ENCODE peak calls at places on chromosome 20, in five cellular contexts. V is CD8-positive, alpha-beta T cell; B is cardiac muscle cell; J is cardiac fibroblast; Q is uterus. G is an unnamed sample.

GRCh38 chr20:64231621-64232550 is 23.7 kb upstream of the PCMTD2 start:
- DNase-seq in Q (no peak), V (no peak), B (no peak), J (no peak), G (peak)

GRCh38 chr20:62226707-62227590 is 6.9 kb upstream of the HRH3 start:
- DNase-seq in B (no peak), J (no peak), V (no peak), Q (no peak), G (no peak)

GRCh38 chr20:3889489-3890409 is 562 bp downstream of the PANK2 start:
- DNase-seq in B (peak), V (peak), J (no peak), Q (peak), G (peak)

GRCh38 chr20:10557685-10558084 is 116.1 kb downstream of the JAG1 start:
- DNase-seq in B (no peak), J (no peak), Q (no peak), V (no peak), G (no peak)

GRCh38 chr20:48786916-48787676 is 40.7 kb downstream of the PREX1 start:
- DNase-seq in J (no peak), Q (no peak), B (no peak), V (no peak), G (peak)

GRCh38 chr20:43914697-43915208 is at the start of gene TOX2:
- DNase-seq in J (peak), B (peak), V (peak), Q (no peak), G (peak)

GRCh38 chr20:13684566-13685222 is 46.0 kb upstream of the TASP1 start:
- DNase-seq in B (no peak), J (no peak), V (no peak), Q (no peak), G (no peak)

GRCh38 chr20:49276201-49276894 is 1.5 kb downstream of the ZNFX1 start:
- DNase-seq in Q (no peak), V (peak), J (peak), B (no peak), G (no peak)

GRCh38 chr20:32344835-32345506 is 13.2 kb upstream of the ASXL1 start:
- DNase-seq in J (no peak), V (no peak), B (no peak), Q (no peak), G (no peak)

GRCh38 chr20:4633780-4634179 is 87.9 kb upstream of the PRND start:
- DNase-seq in Q (no peak), V (no peak), J (peak), B (no peak), G (no peak)

GRCh38 chr20:62516345-62516744 is 40.5 kb upstream of the GATA5 start:
- DNase-seq in V (no peak), J (no peak), B (peak), Q (no peak), G (no peak)

GRCh38 chr20:3693376-3693775 is 11.6 kb upstream of the ADAM33 start:
- DNase-seq in J (no peak), B (no peak), V (no peak), Q (no peak), G (no peak)

GRCh38 chr20:61316351-61316750 is 64.3 kb downstream of the CDH4 start:
- DNase-seq in V (no peak), Q (no peak), B (no peak), J (no peak), G (no peak)

GRCh38 chr20:62289898-62290297 is 12.9 kb upstream of the ADRM1 start:
- DNase-seq in V (no peak), Q (no peak), B (no peak), J (no peak), G (no peak)

GRCh38 chr20:3781153-3781910 is at the start of gene SPEF1:
- DNase-seq in J (peak), B (peak), V (no peak), Q (peak), G (peak)

GRCh38 chr20:39861381-39861780 is 827.7 kb downstream of the MAFB start:
- DNase-seq in B (no peak), J (no peak), V (no peak), Q (no peak), G (no peak)

GRCh38 chr20:3719046-3719445 is 6.6 kb upstream of the SIGLEC1 start:
- DNase-seq in B (no peak), V (no peak), Q (no peak), J (no peak), G (no peak)

GRCh38 chr20:23349338-23350006 is 1.1 kb upstream of the NXT1 start:
- DNase-seq in B (peak), V (no peak), Q (peak), J (no peak), G (no peak)

GRCh38 chr20:4401601-4402000 is 320.1 kb upstream of the PRND start:
- DNase-seq in B (no peak), J (peak), V (no peak), Q (no peak), G (no peak)

GRCh38 chr20:21395666-21396044 is 1.7 kb downstream of the NKX2-4 start:
- DNase-seq in J (no peak), V (peak), B (no peak), Q (no peak), G (no peak)

GRCh38 chr20:22763257-22763906 is 179.0 kb upstream of the FOXA2 start:
- DNase-seq in Q (peak), J (peak), V (no peak), B (peak), G (no peak)

GRCh38 chr20:32512047-32512385 is 73.1 kb downstream of the NOL4L start:
- DNase-seq in V (no peak), J (no peak), B (no peak), Q (no peak), G (peak)

GRCh38 chr20:56247954-56248782 is at the start of gene MC3R:
- DNase-seq in J (peak), B (peak), Q (no peak), V (no peak), G (peak)

GRCh38 chr20:35621560-35621946 is 5.9 kb downstream of the SPAG4 start:
- DNase-seq in V (no peak), J (no peak), Q (no peak), B (no peak), G (no peak)
- TF ChIP-seq CTCF in V (no peak), J (no peak), Q (no peak), B (no peak), G (peak)

GRCh38 chr20:25309395-25310267 is 61.7 kb downstream of the PYGB start:
- DNase-seq in V (no peak), Q (peak), B (no peak), J (peak), G (peak)
- TF ChIP-seq CTCF in V (no peak), Q (no peak), B (no peak), J (no peak), G (no peak)

GRCh38 chr20:38433304-38433972 is 1.7 kb downstream of the SNHG17 start:
- DNase-seq in J (no peak), B (no peak), V (no peak), Q (no peak), G (no peak)

GRCh38 chr20:38434310-38434741 is 802 bp downstream of the SNHG17 start:
- DNase-seq in V (no peak), B (peak), Q (no peak), J (peak), G (peak)

GRCh38 chr20:38434770-38435554 is at the start of gene SNHG17:
- DNase-seq in B (peak), V (peak), J (peak), Q (peak), G (peak)

GRCh38 chr20:38437796-38438195 is 2.7 kb upstream of the SNHG17 start:
- DNase-seq in B (no peak), V (no peak), Q (no peak), J (no peak), G (no peak)

GRCh38 chr20:38435555-38435939 is 419 bp upstream of the SNHG17 start:
- DNase-seq in Q (no peak), B (no peak), V (no peak), J (peak), G (no peak)
- TF ChIP-seq CTCF in Q (no peak), B (no peak), V (peak), J (no peak), G (peak)

DNA sequence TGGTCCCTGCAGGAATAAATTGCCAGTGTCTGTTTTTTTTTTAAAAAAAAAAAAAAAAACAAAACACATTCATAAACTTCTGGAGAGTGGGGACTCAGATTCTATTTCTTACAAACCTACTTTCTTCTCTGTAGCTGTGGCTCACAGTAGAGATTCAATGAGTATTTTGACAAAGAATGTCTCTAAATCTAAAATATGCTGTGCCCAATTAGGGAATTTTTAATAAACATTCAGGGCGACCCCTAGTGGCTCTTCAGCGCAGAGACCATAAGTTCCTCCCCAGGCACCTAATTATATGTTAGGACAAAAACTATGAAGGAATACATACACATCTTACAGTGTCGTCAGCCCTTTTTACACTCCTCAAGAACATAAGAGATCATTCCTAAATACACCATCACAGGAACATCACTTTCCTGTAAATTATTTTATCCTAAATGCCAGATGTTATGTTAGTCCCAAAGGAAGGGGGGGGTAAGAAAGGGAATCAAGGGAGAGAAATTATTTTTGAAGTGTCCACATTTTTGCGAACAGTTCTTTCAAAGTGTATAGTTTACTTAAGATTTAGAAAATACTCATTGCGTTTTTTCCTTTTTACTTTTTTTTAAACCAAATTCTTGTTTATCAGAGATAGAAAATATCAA is 21.8 kb upstream of the NAA20 start:
- DNase-seq in V (no peak), B (peak), J (peak), Q (peak), G (no peak)
- TF ChIP-seq CTCF in V (peak), B (peak), J (peak), Q (peak), G (peak)

GRCh38 chr20:54048489-54048888 is 21.9 kb downstream of the BCAS1 start:
- DNase-seq in Q (no peak), V (no peak), J (no peak), B (no peak), G (no peak)
- TF ChIP-seq CTCF in Q (no peak), V (no peak), J (no peak), B (no peak), G (no peak)

DNA sequence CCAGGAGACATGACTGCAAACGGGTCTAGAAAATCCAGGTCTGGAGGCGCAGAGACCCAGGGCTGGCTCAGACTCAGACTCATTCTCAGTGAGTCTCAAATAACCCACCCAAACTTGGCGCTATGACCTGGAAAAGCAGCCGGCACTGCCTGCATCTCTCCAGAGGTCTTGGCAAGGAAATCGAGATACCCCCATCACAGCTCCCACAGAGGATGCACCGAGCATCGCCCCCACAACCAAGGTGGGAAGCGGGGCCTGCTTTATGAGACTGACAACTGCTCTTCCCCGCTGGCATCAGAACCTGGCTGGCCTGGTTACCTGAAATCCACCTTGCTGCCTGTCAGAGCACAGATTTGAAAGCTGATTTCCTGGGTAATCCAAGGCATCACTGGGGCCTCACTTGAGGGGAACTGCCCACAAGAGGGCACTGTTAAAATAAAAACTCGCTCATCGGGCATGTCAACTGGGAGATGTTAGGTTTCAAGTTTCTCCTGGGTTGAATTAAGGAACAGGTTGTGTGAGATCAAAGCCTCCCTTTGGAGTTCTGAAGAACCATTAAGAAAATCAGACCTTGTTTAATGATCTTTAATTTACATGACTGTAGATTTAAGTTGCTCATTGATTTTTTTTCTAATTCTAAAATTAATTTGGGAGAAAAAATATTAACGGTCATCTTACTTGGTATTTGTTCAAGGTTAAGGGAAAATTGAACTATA is 55.0 kb downstream of the KIF16B start:
- DNase-seq in J (peak), Q (no peak), B (peak), V (no peak), G (peak)
- TF ChIP-seq CTCF in J (peak), Q (peak), B (peak), V (peak), G (peak)

DNA sequence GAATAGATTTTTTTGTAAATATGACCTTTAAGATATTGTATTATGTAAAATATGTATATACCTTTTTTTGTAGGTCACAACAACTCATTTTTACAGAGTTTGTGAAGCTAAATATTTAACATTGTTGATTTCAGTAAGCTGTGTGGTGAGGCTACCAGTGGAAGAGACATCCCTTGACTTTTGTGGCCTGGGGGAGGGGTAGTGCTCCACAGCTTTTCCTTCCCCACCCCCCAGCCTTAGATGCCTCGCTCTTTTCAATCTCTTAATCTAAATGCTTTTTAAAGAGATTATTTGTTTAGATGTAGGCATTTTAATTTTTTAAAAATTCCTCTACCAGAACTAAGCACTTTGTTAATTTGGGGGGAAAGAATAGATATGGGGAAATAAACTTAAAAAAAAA is 130.9 kb downstream of the SULF2 start:
- DNase-seq in V (no peak), Q (no peak), J (no peak), B (no peak), G (no peak)
- TF ChIP-seq CTCF in V (no peak), Q (no peak), J (no peak), B (no peak), G (no peak)

GRCh38 chr20:38242848-38243449 is 17.6 kb downstream of the KIAA1755 start:
- DNase-seq in V (no peak), J (peak), Q (no peak), B (no peak), G (no peak)
- TF ChIP-seq CTCF in V (peak), J (peak), Q (no peak), B (peak), G (peak)

GRCh38 chr20:33777831-33778230 is 33.3 kb upstream of the CHMP4B start:
- DNase-seq in Q (no peak), V (no peak), B (no peak), J (no peak), G (no peak)
- TF ChIP-seq CTCF in Q (no peak), V (no peak), B (no peak), J (no peak), G (no peak)

DNA sequence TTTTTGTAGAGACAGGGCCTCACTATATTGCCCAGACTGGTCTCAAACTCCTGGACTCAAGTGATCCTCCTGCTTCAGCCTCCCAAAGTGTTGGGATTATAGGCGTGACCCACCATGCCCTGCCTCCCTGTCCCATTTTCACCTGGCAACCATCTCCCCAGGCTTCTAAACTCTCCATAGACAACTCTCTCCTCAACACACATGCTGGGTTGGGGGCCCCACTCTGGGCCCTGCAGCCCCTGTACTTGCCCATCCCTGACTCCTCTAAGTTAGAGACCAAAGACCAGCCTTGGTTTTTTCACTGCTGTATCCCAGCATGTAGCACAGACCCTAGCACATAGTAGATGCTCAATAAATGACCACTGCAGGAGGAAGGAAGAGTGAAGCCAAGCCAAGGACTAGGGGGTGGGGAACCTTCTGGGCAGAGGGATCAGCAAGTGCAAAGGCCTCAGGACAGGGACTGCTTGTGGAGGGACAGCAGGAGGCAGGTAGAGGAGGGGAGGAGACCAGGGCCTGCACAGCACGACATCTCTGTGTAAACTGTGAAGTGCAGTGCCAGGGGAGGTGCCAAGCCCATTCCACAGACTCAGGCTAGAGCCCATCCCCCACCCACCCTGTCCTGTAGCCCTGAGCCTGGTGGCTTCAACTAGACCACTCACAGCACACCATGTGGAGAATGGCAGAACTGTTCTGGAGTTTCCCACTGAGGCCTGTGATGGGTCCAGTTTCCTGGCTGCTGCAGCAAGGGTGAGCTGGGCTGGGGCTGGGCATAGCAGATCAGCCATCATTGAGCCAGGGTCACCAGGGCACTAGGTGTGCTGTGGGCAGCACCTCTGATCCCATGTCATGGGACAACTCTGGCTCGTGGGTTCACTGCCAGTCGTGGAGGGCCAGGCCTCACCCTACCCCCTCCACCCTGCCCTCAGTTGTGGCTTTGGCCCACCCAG is 3.4 kb upstream of the SRC start:
- DNase-seq in J (no peak), B (no peak), Q (no peak), V (no peak), G (no peak)
- TF ChIP-seq CTCF in J (no peak), B (no peak), Q (no peak), V (no peak), G (no peak)